ENCODE peak calls at places on chromosome 18, in five cellular contexts. U, T, B, D and X are unnamed samples.

GRCh38 chr18:50917021-50917420 is 38.1 kb downstream of the ME2 start:
- DNase-seq in B (no peak), U (no peak), T (no peak), D (no peak), X (no peak)

GRCh38 chr18:37435996-37436395 is 129.6 kb downstream of the CELF4 start:
- DNase-seq in B (no peak), U (no peak), T (no peak), D (no peak), X (no peak)

GRCh38 chr18:44625367-44625766 is 55.3 kb upstream of the SETBP1 start:
- DNase-seq in B (no peak), T (no peak), D (no peak), U (no peak), X (no peak)

GRCh38 chr18:49819768-49820662 is 6.7 kb upstream of the ACAA2 start:
- DNase-seq in B (no peak), D (no peak), U (no peak), T (peak; percentile 56), X (no peak)

GRCh38 chr18:13320133-13320532 is 101.6 kb downstream of the LDLRAD4 start:
- DNase-seq in D (no peak), B (no peak), T (no peak), U (no peak), X (no peak)

GRCh38 chr18:49029628-49030027 is 78.9 kb upstream of the SMAD7 start:
- DNase-seq in U (no peak), B (no peak), D (peak; percentile 72), T (no peak), X (no peak)

GRCh38 chr18:59565957-59566356 is 131.3 kb downstream of the CCBE1 start:
- DNase-seq in T (no peak), U (no peak), B (no peak), D (no peak), X (no peak)

GRCh38 chr18:41096504-41096903 is 858.5 kb upstream of the PIK3C3 start:
- DNase-seq in U (no peak), T (no peak), B (no peak), D (no peak), X (no peak)

GRCh38 chr18:49178736-49179135 is 228.0 kb upstream of the SMAD7 start:
- DNase-seq in U (no peak), B (no peak), D (no peak), T (no peak), X (no peak)

GRCh38 chr18:67510831-67511230 is 5.7 kb downstream of the DSEL start:
- DNase-seq in B (no peak), U (no peak), T (no peak), D (no peak), X (no peak)

GRCh38 chr18:34730774-34731173 is 20.7 kb downstream of the DTNA start:
- DNase-seq in T (no peak), D (no peak), B (no peak), U (no peak), X (no peak)
- TF ChIP-seq CTCF in T (no peak), D (no peak), B (no peak), U (no peak), X (no peak)

DNA sequence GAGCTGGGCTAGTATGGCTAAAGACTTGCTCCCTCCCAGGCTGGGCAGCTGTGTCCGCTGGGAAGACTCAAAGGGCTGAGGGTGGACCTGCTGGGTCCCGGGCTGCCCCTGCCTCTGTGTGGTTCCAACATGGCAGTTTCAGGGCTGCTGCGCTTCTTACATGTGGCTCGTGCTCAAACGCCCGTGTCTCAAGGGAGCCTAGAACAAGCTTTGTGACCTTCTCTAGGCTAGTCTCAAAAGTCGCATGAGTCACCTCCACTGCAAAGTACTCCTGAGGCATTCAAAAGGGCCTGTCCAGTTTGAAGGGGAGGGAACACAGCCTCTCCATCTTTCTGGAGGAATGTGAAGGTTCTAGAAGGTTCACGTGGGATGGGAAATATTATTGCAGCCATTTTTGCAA is 44.7 kb upstream of the RAB31 start:
- DNase-seq in U (no peak), T (no peak), D (peak; percentile 84), B (no peak), X (no peak)
- H3K36me3 ChIP-seq in U (no peaks in the 10 kb centered on the region), T (no peaks in the 10 kb centered on the region), D (no peaks in the 10 kb centered on the region), B (no peaks in the 10 kb centered on the region), X (no peaks in the 10 kb centered on the region)

DNA sequence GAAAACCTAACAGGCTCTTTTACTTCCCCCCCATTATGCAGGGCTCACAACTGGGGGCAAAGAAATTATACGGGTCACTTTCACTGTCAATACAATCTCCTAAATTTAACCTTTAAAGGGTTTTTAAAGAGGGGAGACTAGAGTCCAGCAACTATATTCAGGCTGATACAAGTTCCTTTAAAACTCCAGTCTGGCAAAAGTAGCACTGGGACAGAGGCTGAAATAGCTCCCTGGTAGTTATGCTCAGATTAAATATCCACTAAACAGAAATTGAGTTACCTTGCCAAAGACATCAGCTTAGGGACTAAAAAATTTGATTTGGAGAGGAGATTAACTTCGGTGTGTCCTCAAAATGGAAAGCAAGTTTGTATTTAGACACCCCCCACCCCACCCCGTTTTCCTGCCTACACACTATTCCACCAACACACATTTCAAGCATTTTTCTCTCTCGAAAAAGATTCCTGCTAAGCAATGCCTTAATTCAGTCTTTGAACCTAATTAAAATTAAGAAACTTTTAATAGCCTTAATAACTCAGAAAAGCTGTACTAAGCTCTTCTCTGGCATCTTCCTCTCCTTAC is 127.2 kb downstream of the OSBPL1A start:
- DNase-seq in B (no peak), T (no peak), D (no peak), U (no peak), X (no peak)
- H3K4me3 ChIP-seq in B (peak overlapping the region; percentile 91), T (no peak overlapping the region), D (peak overlapping the region; percentile 90), U (peak overlapping the region; percentile 49), X (peak overlapping the region; percentile 69)

DNA sequence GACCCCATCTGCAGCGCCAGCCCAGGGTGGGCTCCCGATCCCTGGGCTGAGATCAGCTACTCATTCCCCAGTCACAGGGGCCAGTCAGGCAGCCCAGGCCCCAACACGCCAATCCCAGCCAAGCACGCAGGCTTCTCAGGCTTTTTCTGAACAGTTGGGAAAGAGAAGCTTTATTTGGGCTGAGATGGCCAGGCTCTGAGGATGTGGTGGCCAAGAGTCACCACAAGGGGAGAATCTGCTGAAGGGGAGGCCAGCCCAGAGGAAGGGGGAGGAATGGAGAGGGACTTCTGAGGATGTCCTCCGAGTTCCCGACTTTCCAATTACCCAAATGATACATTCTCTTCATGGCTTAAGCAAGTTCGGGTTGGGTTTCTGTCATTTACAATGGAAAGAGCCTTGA is 2.8 kb upstream of the DIPK1C start:
- DNase-seq in T (no peak), B (no peak), D (no peak), U (no peak), X (no peak)
- TF ChIP-seq CTCF in T (no peak), B (no peak), D (no peak), U (no peak), X (peak; percentile 34)

DNA sequence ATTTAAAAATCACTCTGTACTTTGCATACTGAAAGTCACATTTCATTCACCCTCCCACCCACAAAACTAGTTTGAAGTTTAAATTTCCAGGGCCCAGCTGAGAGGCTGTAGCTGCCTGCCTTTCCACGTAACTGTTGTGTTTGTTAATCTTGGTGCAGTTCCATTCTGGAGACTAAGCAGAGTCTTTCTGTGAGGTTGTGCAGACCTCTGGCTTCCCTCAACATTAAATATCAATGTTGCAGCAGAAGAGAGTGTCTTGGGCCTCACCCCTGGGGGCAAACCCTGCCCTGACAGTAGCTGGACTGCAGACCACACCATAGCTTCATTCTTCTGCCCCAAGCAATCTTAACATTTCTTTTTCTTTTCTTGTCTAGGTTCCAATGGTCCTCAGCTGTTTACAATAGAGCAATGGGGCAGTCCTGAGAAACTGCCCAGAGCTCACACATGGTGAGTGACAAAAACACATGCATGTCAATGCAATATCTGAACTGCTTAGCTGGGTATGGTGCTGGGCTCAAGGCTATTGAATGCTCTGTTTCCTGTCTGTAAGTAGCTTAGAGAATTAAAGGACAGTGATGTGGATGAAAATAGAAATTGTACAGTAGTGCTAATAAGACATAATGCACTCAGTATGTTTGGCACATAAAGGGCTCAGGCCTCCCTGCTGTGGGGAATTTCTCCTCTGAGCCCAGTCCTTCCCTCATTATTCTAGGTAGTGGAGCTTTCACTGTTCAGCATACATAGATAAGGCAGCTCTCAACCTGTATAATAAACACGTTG is 237.6 kb downstream of the ALPK2 start:
- DNase-seq in U (no peak), T (no peak), D (no peak), B (no peak), X (no peak)
- H3K36me3 ChIP-seq in U (peaks cover 11% of the 10 kb centered on the region), T (no peaks in the 10 kb centered on the region), D (no peaks in the 10 kb centered on the region), B (peaks cover 42% of the 10 kb centered on the region), X (peaks cover 2% of the 10 kb centered on the region)

GRCh38 chr18:3124822-3125221 is 94.9 kb downstream of the MYOM1 start:
- DNase-seq in B (no peak), U (no peak), D (no peak), T (no peak), X (no peak)

GRCh38 chr18:3119401-3120323 is 100.1 kb downstream of the MYOM1 start:
- DNase-seq in U (no peak), B (peak; percentile 98), D (no peak), T (no peak), X (no peak)

GRCh38 chr18:3121256-3121655 is 98.5 kb downstream of the MYOM1 start:
- DNase-seq in U (no peak), D (no peak), T (no peak), B (no peak), X (no peak)

GRCh38 chr18:3120356-3120755 is 99.4 kb downstream of the MYOM1 start:
- DNase-seq in U (no peak), T (no peak), B (no peak), D (no peak), X (no peak)

GRCh38 chr18:3122851-3123250 is 96.9 kb downstream of the MYOM1 start:
- DNase-seq in B (no peak), T (no peak), U (no peak), D (no peak), X (no peak)
- H3K4me3 ChIP-seq in B (no peak overlapping the region), T (no peak overlapping the region), U (no peak overlapping the region), D (no peak overlapping the region), X (no peak overlapping the region)

DNA sequence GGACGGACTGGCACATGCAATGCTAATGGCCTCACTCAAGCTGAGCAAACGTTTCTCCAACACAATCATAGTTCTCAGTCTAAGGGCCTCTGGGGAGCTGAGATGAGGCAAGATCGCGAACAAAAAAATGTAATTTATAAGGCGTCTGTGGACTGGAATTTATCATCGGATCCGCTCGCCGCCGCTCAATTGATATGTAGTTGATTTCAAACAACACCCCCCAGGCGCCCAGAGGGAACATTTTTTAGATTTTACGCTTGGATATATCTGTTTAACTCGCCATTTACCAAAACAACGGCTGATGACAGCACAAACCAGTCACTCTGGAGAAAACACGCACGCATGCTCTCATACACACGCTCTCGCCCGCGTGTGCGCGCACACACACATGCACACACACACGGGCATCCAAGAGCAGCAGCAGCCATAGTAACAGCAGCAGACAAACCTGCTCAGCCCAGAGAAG is 335.8 kb downstream of the SMAD2 start:
- DNase-seq in U (no peak), D (no peak), B (no peak), T (no peak), X (no peak)
- TF ChIP-seq CTCF in U (no peak), D (no peak), B (no peak), T (no peak), X (no peak)